ENCODE peak calls at places on chromosomes 7 and 10, in five cellular contexts. I is PC-3, M is GM13977, L is retinal pigment epithelial cell, H is fibroblast of the aortic adventitia. D is an unnamed sample.

GRCh38 chr7:117605712-117606111 is 125.9 kb downstream of the CFTR start:
- DNase-seq in H (no peak), M (no peak), I (no peak), L (no peak), D (no peak)

GRCh38 chr7:151133266-151133985 is 34.1 kb downstream of the GBX1 start:
- DNase-seq in M (no peak), H (no peak), I (no peak), L (no peak), D (no peak)

GRCh38 chr10:88065384-88066049 is 202.1 kb downstream of the PTEN start:
- DNase-seq in M (no peak), I (no peak), H (no peak), L (no peak), D (no peak)

GRCh38 chr10:29243750-29244149 is 45.1 kb upstream of the LYZL1 start:
- DNase-seq in M (no peak), H (no peak), I (peak), L (no peak), D (no peak)

GRCh38 chr10:101007099-101007711 is 7.6 kb downstream of the LZTS2 start:
- DNase-seq in H (no peak), L (no peak), M (no peak), I (no peak), D (no peak)

GRCh38 chr7:20220824-20221547 is 3.8 kb upstream of the MACC1 start:
- DNase-seq in I (peak), L (no peak), M (no peak), H (peak), D (peak)

GRCh38 chr10:71916827-71917226 is 47.4 kb upstream of the CHST3 start:
- DNase-seq in M (no peak), H (no peak), L (no peak), I (no peak), D (no peak)

GRCh38 chr7:51315393-51316261 is 982 bp downstream of the COBL start:
- DNase-seq in M (peak), I (peak), L (peak), H (no peak), D (no peak)

GRCh38 chr10:132408367-132408781 is 11.4 kb downstream of the PWWP2B start:
- DNase-seq in I (no peak), M (no peak), L (no peak), H (no peak), D (no peak)

GRCh38 chr10:61786728-61787127 is 114.8 kb upstream of the ARID5B start:
- DNase-seq in I (peak), M (peak), H (peak), L (no peak), D (peak)

GRCh38 chr7:134189559-134189958 is 62.4 kb downstream of the LRGUK start:
- DNase-seq in H (no peak), I (no peak), L (no peak), M (no peak), D (no peak)

GRCh38 chr7:30837581-30837980 is 66.4 kb downstream of the MINDY4 start:
- DNase-seq in L (no peak), I (no peak), H (no peak), M (no peak), D (no peak)

GRCh38 chr10:22475857-22476600 is 130.7 kb downstream of the SPAG6 start:
- DNase-seq in I (no peak), H (no peak), M (peak), L (no peak), D (no peak)

GRCh38 chr7:15326044-15326644 is 235.7 kb downstream of the AGMO start:
- DNase-seq in L (peak), M (peak), H (peak), I (peak), D (peak)

GRCh38 chr10:24209946-24210491 is 1.1 kb downstream of the KIAA1217 start:
- DNase-seq in H (peak), L (peak), M (peak), I (peak), D (peak)

GRCh38 chr7:111005445-111005844 is 85.5 kb upstream of the LRRN3 start:
- DNase-seq in H (no peak), M (no peak), I (no peak), L (no peak), D (no peak)

GRCh38 chr7:121366852-121367431 is 29.2 kb downstream of the FAM3C start:
- DNase-seq in L (no peak), I (peak), M (peak), H (peak), D (peak)

GRCh38 chr10:21756707-21757600 is 222.9 kb downstream of the MLLT10 start:
- DNase-seq in H (no peak), M (no peak), L (no peak), I (no peak), D (no peak)

GRCh38 chr7:87609946-87610345 is 9.3 kb upstream of the ABCB1 start:
- DNase-seq in H (no peak), L (no peak), I (no peak), M (no peak), D (no peak)

GRCh38 chr7:128406147-128406985 is 3.4 kb downstream of the IMPDH1 start:
- DNase-seq in I (no peak), L (no peak), M (peak), H (no peak), D (no peak)

GRCh38 chr10:79058899-79059771 is 9.6 kb upstream of the ZMIZ1 start:
- DNase-seq in L (no peak), M (no peak), H (no peak), I (no peak), D (no peak)

GRCh38 chr7:143002106-143002505 is 24.8 kb downstream of the OR9A2 start:
- DNase-seq in L (no peak), I (peak), H (peak), M (peak), D (peak)
- TF ChIP-seq CTCF in L (peak), I (peak), H (peak), M (peak), D (peak)

DNA sequence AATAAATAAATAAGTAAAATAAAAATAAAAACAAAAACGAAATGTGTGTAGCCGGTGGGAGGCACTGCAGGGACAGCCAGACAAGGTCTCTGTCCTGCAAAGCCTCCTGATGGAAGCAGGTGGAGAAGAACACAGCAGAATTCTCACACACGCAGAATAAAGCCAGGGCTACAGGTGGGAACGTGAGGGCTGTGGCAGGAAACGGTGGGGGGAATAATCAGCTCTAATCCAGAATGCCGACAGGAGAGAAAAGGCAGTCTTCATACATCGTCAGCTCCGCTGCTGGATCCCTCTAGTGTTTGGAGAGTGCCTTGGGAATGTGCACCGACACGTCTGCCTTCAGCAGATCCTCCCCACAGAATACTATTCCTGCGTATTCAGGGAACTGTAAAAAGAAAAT is 6.8 kb upstream of the SNX8 start:
- DNase-seq in I (no peak), H (peak), L (no peak), M (no peak), D (no peak)
- TF ChIP-seq CTCF in I (no peak), H (peak), L (peak), M (no peak), D (peak)

GRCh38 chr7:3995187-3995586 is 686.9 kb upstream of the FOXK1 start:
- DNase-seq in H (no peak), M (no peak), I (no peak), L (no peak), D (no peak)
- TF ChIP-seq CTCF in H (no peak), M (no peak), I (peak), L (no peak), D (no peak)

GRCh38 chr7:146090023-146090645 is 26.5 kb upstream of the CNTNAP2 start:
- DNase-seq in I (peak), L (peak), M (peak), H (peak), D (peak)
- TF ChIP-seq CTCF in I (peak), L (peak), M (peak), H (peak), D (peak)

D was measured in fibroblast of pulmonary artery.